ENCODE peak calls at places on chromosomes 1 and 21, in four cellular contexts. B is prostate gland, P is aorta, W is tibial nerve. M is an unnamed sample. For H3K4me1, the result is how much of the 10 kb centered on the place peaks cover.

GRCh38 chr1:7121622-7121988 is 336.4 kb downstream of the CAMTA1 start:
- DNase-seq in B (peak), P (peak), W (no peak), M (peak)

GRCh38 chr1:203320546-203321272 is 15.4 kb downstream of the BTG2 start:
- DNase-seq in P (no peak), B (peak), W (no peak), M (peak)

GRCh38 chr21:46297311-46298082 is 11.4 kb downstream of the YBEY start:
- DNase-seq in W (no peak), B (no peak), P (no peak), M (no peak)

GRCh38 chr1:87284456-87285240 is 44.0 kb upstream of the LMO4 start:
- DNase-seq in P (no peak), B (no peak), W (no peak), M (no peak)

GRCh38 chr1:181423301-181423918 is 59.9 kb upstream of the CACNA1E start:
- DNase-seq in B (no peak), P (no peak), W (no peak), M (no peak)

GRCh38 chr1:214912127-214912526 is 170.4 kb upstream of the KCNK2 start:
- DNase-seq in W (no peak), B (no peak), P (no peak), M (no peak)

GRCh38 chr1:67347688-67348472 is 40.2 kb downstream of the IL12RB2 start:
- DNase-seq in W (peak), P (no peak), B (peak), M (no peak)

GRCh38 chr1:202189012-202189790 is 4.4 kb upstream of the LGR6 start:
- DNase-seq in P (peak), W (peak), B (peak), M (peak)

GRCh38 chr1:236455242-236455641 is 61.2 kb downstream of the EDARADD start:
- DNase-seq in B (peak), P (no peak), W (no peak), M (no peak)

GRCh38 chr21:33362044-33362555 is 37.3 kb downstream of the IFNAR1 start:
- DNase-seq in P (no peak), W (no peak), B (peak), M (no peak)

GRCh38 chr1:174788981-174789380 is 210.8 kb upstream of the CACYBP start:
- DNase-seq in B (no peak), W (no peak), P (no peak), M (no peak)

GRCh38 chr21:45836694-45837670 is 144.6 kb upstream of the COL6A1 start:
- DNase-seq in B (no peak), W (no peak), P (peak), M (no peak)

GRCh38 chr1:179127163-179127895 is 45.5 kb downstream of the TOR3A start:
- DNase-seq in P (no peak), W (no peak), B (no peak), M (no peak)

GRCh38 chr1:203765029-203765837 is at the start of gene LAX1:
- DNase-seq in B (no peak), W (no peak), P (no peak), M (no peak)

GRCh38 chr1:85616011-85616705 is 35.6 kb downstream of the CCN1 start:
- DNase-seq in B (no peak), P (no peak), W (no peak), M (no peak)

GRCh38 chr1:148318123-148318899 is 164.8 kb downstream of the PPIAL4G start:
- DNase-seq in W (no peak), P (no peak), B (no peak), M (no peak)

GRCh38 chr1:235069171-235069570 is 59.5 kb downstream of the TOMM20 start:
- DNase-seq in P (no peak), W (no peak), B (no peak), M (no peak)

GRCh38 chr1:171300401-171300800 is 13.6 kb upstream of the FMO4 start:
- DNase-seq in W (no peak), B (no peak), P (no peak), M (no peak)

GRCh38 chr21:18987515-18988026 is 584.0 kb upstream of the TMPRSS15 start:
- DNase-seq in B (no peak), P (no peak), W (no peak), M (no peak)

GRCh38 chr1:30883389-30884172 is 25.0 kb downstream of the SDC3 start:
- DNase-seq in W (no peak), B (no peak), P (no peak), M (no peak)

GRCh38 chr1:190168116-190168515 is 309.5 kb downstream of the BRINP3 start:
- DNase-seq in W (no peak), B (no peak), P (no peak), M (no peak)

GRCh38 chr1:201958348-201958747 is 3.0 kb downstream of the TIMM17A start:
- DNase-seq in B (no peak), W (no peak), P (no peak), M (no peak)

GRCh38 chr1:53640696-53641065 is 98.3 kb downstream of the GLIS1 start:
- DNase-seq in P (peak), B (no peak), W (no peak), M (no peak)

GRCh38 chr1:70836456-70836855 is 211.2 kb downstream of the PTGER3 start:
- DNase-seq in B (no peak), W (no peak), P (no peak), M (no peak)

GRCh38 chr1:172398193-172398592 is 22.3 kb upstream of the C1orf105 start:
- DNase-seq in B (no peak), P (no peak), W (no peak), M (no peak)

GRCh38 chr1:174931214-174931613 is 68.5 kb upstream of the CACYBP start:
- DNase-seq in B (no peak), P (no peak), W (no peak), M (no peak)

GRCh38 chr1:19455353-19455752 is 30.0 kb downstream of the CAPZB start:
- DNase-seq in W (no peak), B (no peak), P (no peak), M (no peak)
- H3K4me1 ChIP-seq in W (half or more), B (under half), P (under half), M (under half)

GRCh38 chr1:43285269-43285986 is at the start of gene C1orf210:
- DNase-seq in W (no peak), B (peak), P (peak), M (no peak)

GRCh38 chr1:43286533-43286932 is 1.2 kb upstream of the C1orf210 start:
- DNase-seq in B (no peak), W (no peak), P (no peak), M (no peak)

GRCh38 chr1:43286115-43286514 is 734 bp upstream of the C1orf210 start:
- DNase-seq in P (peak), W (no peak), B (no peak), M (no peak)

GRCh38 chr1:43288785-43289466 is 3.5 kb upstream of the C1orf210 start:
- DNase-seq in W (no peak), B (no peak), P (no peak), M (no peak)

GRCh38 chr1:43288058-43288784 is 2.8 kb upstream of the C1orf210 start:
- DNase-seq in P (peak), B (no peak), W (no peak), M (no peak)
- H3K27ac ChIP-seq in P (no peak), B (no peak), W (no peak), M (no peak)

DNA sequence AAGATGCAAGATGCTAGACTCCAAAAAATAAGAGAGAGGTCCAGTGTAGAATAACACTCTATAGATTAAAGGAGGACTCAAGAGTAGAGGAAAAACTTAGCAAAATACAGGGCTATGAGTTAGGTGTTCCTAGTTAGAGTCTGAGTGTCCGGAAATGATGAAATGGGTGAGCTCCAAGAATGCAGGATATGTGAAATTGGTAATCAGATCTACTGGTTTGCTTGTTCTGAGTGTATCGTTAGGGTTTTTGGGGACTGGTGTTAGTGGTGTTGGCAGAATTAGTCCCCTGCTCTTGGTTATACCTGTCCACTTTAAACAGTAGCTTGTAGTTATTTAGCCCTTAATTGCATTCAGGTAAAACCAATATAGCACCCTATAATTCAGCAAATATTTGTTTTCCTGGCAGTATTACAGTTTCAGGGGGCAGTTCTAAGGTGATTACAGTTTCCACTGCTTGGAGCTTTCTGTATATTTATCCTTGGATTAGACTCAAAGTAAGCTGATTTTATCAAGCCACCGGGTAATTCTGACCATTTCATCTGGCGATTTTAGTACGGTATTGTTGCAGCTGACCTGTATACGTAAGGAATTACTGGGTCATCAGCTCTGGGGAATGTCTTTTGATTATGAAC is 332.7 kb downstream of the CHRM3 start:
- DNase-seq in W (no peak), P (no peak), B (no peak), M (no peak)
- H3K4me1 ChIP-seq in W (under half), P (under half), B (under half), M (under half)

GRCh38 chr1:59317343-59317742 is 20.4 kb downstream of the FGGY start:
- DNase-seq in P (no peak), W (no peak), B (no peak), M (no peak)

GRCh38 chr1:59317780-59318179 is 20.9 kb downstream of the FGGY start:
- DNase-seq in W (no peak), P (no peak), B (no peak), M (no peak)

GRCh38 chr1:59314776-59315528 is 18.1 kb downstream of the FGGY start:
- DNase-seq in W (no peak), B (no peak), P (no peak), M (no peak)

GRCh38 chr1:59316497-59317128 is 19.7 kb downstream of the FGGY start:
- DNase-seq in P (no peak), W (no peak), B (no peak), M (no peak)

DNA sequence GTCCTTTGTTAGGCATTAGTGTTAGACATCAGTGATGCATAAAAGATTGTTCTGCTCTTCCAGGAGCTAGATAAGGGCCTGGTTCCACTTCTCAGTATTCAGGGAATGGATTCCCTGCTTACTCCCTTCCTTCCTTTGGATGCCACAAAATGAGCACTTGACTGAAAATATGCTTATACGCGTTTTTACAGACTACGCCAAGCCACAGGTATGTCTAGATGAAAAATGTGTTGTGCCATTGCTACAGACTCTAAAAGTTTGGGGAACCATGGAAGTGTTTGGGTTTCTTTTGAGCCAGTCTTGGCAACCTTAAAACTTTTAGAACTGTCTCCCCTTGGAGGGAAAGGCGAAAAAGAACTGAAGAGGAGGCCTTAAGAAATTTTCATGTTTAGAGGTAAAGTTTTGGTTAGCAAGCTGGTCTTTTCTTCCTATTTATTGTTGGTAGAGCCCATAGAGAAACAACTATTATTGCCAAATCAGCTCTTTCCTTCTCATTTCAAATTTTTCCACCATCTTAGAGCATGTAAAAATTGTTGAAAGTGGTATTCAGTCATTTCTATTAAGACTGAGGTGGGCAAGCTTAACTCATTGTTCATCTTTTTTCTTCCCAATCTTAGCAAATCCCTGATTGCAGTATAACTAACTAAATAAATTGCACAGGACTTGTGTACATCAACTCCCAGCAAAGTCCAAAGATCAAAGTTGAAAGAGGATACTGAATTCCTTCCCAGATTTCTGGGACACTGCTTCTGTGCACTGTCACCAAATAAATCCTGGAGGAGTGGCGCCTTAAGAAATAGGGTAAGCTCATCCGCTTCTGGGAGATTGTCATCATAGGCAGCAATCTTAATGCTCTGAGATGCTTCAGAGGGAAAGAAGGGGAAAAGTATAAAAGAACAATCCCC is 18.9 kb downstream of the FGGY start:
- DNase-seq in P (no peak), B (no peak), W (no peak), M (no peak)
- H3K27ac ChIP-seq in P (no peak), B (peak), W (no peak), M (peak)

DNA sequence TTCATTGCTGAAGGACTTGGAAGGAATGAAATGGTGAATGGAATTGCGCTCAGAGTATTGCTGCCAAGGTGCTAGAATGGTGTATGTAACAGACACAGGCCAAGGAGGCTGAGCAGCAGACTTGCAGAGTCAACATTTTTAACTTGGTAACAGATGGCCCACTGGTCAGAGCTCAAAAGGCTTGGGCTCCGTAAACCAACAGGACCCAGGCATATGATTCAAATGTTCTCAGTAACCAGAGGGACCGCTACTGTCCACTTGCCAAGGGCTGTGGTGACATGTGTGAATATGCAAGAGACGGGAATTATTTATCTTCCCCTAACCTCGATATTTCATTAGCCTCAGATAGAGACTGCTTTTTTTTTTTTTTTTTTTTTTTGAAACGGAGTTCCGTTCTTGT is 28.8 kb upstream of the PTGFRN start:
- DNase-seq in B (no peak), P (no peak), W (no peak), M (no peak)
- H3K4me1 ChIP-seq in B (under half), P (under half), W (under half), M (under half)